ENCODE peak calls at places on chromosomes 2 and 18, in eight cellular contexts. D is pancreas, R is K562, L is endodermal cell, V is body of pancreas, B is transverse colon, E is AG04449, W is heart right ventricle. X is an unnamed sample.

GRCh38 chr2:240393831-240394410 is 41.5 kb upstream of the GPC1 start:
- DNase-seq in D (peak), R (no peak), L (peak), V (peak), B (no peak), E (no peak), W (no peak), X (no peak)

GRCh38 chr2:44203542-44203941 is 34.9 kb downstream of the PPM1B start:
- DNase-seq in D (no peak), R (no peak), L (no peak), V (no peak), B (no peak), E (no peak), W (no peak), X (no peak)

GRCh38 chr2:204282081-204282480 is 263.2 kb upstream of the PARD3B start:
- DNase-seq in D (no peak), R (no peak), L (peak), V (no peak), B (no peak), E (no peak), W (no peak), X (no peak)

GRCh38 chr2:26067186-26067974 is 33.5 kb downstream of the RAB10 start:
- DNase-seq in D (no peak), R (no peak), L (no peak), V (no peak), B (no peak), E (no peak), W (no peak), X (no peak)

GRCh38 chr2:105545731-105546622 is 147.1 kb upstream of the FHL2 start:
- DNase-seq in D (peak), R (peak), L (peak), V (peak), B (peak), E (no peak), W (peak), X (peak)

GRCh38 chr2:119190726-119191125 is 32.2 kb upstream of the C1QL2 start:
- DNase-seq in D (no peak), R (no peak), L (no peak), V (no peak), B (no peak), E (no peak), W (no peak), X (no peak)

GRCh38 chr18:52700757-52701156 is 360.8 kb downstream of the DCC start:
- DNase-seq in D (no peak), R (no peak), L (no peak), V (peak), B (no peak), E (no peak), W (no peak), X (no peak)

GRCh38 chr2:28321426-28321825 is 71.2 kb upstream of the FOSL2 start:
- DNase-seq in D (no peak), R (no peak), L (peak), V (no peak), B (no peak), E (peak), W (no peak), X (no peak)

GRCh38 chr2:218389333-218390150 is 7.5 kb downstream of the SLC11A1 start:
- DNase-seq in D (no peak), R (no peak), L (no peak), V (no peak), B (no peak), E (no peak), W (no peak), X (no peak)

GRCh38 chr2:3535794-3536681 is 16.7 kb upstream of the ADI1 start:
- DNase-seq in D (peak), R (peak), L (peak), V (peak), B (peak), E (peak), W (peak), X (no peak)

GRCh38 chr18:6355789-6356589 is 58.7 kb downstream of the L3MBTL4 start:
- DNase-seq in D (no peak), R (no peak), L (no peak), V (no peak), B (no peak), E (no peak), W (no peak), X (no peak)

GRCh38 chr18:48565105-48565504 is 26.3 kb downstream of the CTIF start:
- DNase-seq in D (no peak), R (no peak), L (no peak), V (no peak), B (no peak), E (no peak), W (no peak), X (no peak)

GRCh38 chr2:16553222-16553621 is 112.4 kb downstream of the CYRIA start:
- DNase-seq in D (no peak), R (peak), L (peak), V (peak), B (peak), E (no peak), W (no peak), X (peak)

GRCh38 chr2:120566331-120567035 is 169.2 kb upstream of the GLI2 start:
- DNase-seq in D (peak), R (no peak), L (no peak), V (peak), B (no peak), E (no peak), W (peak), X (no peak)

GRCh38 chr2:54572262-54572635 is 116.1 kb downstream of the SPTBN1 start:
- DNase-seq in D (no peak), R (peak), L (no peak), V (peak), B (no peak), E (no peak), W (no peak), X (no peak)

GRCh38 chr2:163132850-163133249 is 294.3 kb upstream of the KCNH7 start:
- DNase-seq in D (no peak), R (no peak), L (no peak), V (no peak), B (no peak), E (no peak), W (no peak), X (peak)

GRCh38 chr2:231707625-231708049 is 688 bp upstream of the PTMA start:
- DNase-seq in D (no peak), R (no peak), L (peak), V (no peak), B (no peak), E (no peak), W (no peak), X (peak)

GRCh38 chr2:62705859-62706720 is 577 bp downstream of the EHBP1 start:
- DNase-seq in D (no peak), R (peak), L (peak), V (peak), B (peak), E (no peak), W (peak), X (peak)

GRCh38 chr2:55425449-55425848 is 5.8 kb upstream of the CCDC88A start:
- DNase-seq in D (no peak), R (no peak), L (no peak), V (no peak), B (no peak), E (peak), W (no peak), X (peak)

GRCh38 chr2:159516241-159516758 is 100.0 kb downstream of the BAZ2B start:
- DNase-seq in D (no peak), R (peak), L (peak), V (peak), B (peak), E (no peak), W (no peak), X (peak)

GRCh38 chr2:70994445-70995226 is at the start of gene TEX261:
- DNase-seq in D (peak), R (peak), L (peak), V (peak), B (peak), E (peak), W (peak), X (peak)

GRCh38 chr18:13710460-13710859 is 15.9 kb downstream of the FAM210A start:
- DNase-seq in D (no peak), R (no peak), L (no peak), V (no peak), B (no peak), E (no peak), W (no peak), X (no peak)

GRCh38 chr2:185222311-185222710 is 516.3 kb upstream of the FSIP2 start:
- DNase-seq in D (no peak), R (no peak), L (no peak), V (no peak), B (no peak), E (no peak), W (no peak), X (no peak)

GRCh38 chr2:225120175-225120574 is 77.9 kb upstream of the DOCK10 start:
- DNase-seq in D (no peak), R (no peak), L (no peak), V (no peak), B (no peak), E (no peak), W (no peak), X (no peak)

GRCh38 chr2:31675485-31675901 is 94.8 kb upstream of the SRD5A2 start:
- DNase-seq in D (no peak), R (no peak), L (peak), V (peak), B (no peak), E (no peak), W (no peak), X (peak)
- TF ChIP-seq CTCF in D (no peak), R (peak), L (peak), V (no peak), B (no peak), E (no peak), W (no peak), X (no peak)

DNA sequence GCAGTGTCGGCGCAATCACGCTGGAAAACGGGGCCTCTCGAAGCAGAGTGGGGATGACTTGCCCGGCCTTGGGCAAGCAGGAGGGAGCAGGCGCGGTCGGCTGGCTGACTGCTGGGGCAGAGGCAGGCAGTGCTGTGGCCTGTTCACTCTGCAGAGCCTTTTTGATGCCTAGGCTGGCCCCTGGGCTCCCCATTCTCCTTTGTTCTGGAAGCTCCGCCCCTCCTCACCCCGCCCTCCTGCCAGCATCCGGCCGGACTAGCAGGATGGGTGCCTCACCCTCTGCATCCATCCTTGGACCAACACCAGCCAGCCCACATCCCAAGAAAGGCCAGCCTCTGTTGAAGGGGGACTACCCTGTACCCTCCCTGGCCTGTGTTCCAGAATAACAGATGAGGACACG is at the start of gene ASPRV1:
- DNase-seq in D (no peak), R (no peak), L (no peak), V (no peak), B (no peak), E (no peak), W (no peak), X (no peak)
- H3K4me3 ChIP-seq in D (no peak), R (no peak), L (no peak), V (no peak), B (no peak), E (no peak), W (no peak), X (no peak)

DNA sequence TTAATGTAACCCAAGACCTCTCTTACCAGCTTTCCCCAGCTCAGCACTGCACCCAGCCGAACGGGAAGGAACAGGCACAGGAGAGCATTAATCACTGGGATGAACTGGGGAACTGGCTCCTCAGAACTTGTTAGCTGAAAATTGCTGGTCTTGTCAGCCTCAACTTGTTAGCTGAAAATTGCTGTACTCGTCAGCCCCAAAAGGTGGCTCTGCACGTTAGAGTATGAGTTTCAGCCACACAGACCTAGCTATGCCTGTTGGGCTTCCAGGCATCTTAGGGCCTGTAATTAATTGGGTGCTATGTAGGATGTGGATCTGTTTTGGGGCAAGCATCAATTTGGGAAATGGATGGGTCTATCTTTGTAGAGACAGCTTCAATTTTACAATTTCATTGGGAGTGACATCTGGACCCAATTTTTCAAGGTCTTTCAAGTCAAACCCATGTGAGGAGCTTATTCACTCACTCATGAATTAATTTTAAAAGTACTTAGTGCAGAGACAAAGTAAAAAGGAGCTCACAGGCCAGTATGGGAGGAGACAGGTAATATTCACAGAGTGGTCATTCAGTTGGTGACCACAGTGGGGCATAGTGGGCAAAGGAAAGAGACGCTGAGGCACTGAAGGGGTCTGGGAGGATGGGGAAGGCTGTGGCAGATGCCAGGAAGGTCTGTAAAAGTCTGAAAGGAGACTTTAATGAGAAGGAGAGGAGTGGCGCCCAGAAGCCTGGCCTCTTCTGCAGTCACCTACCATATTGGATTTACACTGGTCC is 75.8 kb downstream of the CD8B2 start:
- DNase-seq in D (no peak), R (no peak), L (peak), V (no peak), B (no peak), E (no peak), W (no peak), X (peak)
- TF ChIP-seq CTCF in D (no peak), R (no peak), L (peak), V (no peak), B (no peak), E (no peak), W (no peak), X (no peak)

GRCh38 chr2:9018534-9018933 is 15.1 kb upstream of the MBOAT2 start:
- DNase-seq in D (no peak), R (no peak), L (no peak), V (no peak), B (no peak), E (no peak), W (no peak), X (no peak)

GRCh38 chr2:9021563-9022211 is 18.2 kb upstream of the MBOAT2 start:
- DNase-seq in D (no peak), R (no peak), L (no peak), V (no peak), B (no peak), E (no peak), W (no peak), X (no peak)

GRCh38 chr2:9013403-9013802 is 9.9 kb upstream of the MBOAT2 start:
- DNase-seq in D (no peak), R (no peak), L (no peak), V (no peak), B (no peak), E (no peak), W (no peak), X (no peak)

GRCh38 chr2:9020267-9020666 is 16.8 kb upstream of the MBOAT2 start:
- DNase-seq in D (no peak), R (no peak), L (no peak), V (no peak), B (no peak), E (no peak), W (no peak), X (no peak)

DNA sequence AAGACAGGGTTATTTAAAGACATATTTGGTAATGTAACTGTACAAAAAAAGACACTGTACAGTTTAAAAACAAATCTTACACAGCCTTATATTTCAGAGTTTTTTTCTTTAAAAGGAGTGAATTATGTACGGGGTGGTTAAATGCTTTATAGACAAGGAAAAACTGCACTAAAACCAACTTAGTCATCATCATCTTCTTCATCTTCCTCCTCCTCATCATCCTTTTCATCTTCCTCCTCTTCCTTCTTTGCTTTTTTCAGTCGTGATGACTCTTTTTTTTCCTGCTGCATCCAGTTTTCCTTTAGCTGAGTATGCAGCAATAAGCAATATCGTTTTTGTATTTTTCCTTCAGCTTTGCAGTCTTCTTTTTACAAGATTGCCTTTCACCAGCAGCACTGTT is 14.6 kb upstream of the MBOAT2 start:
- DNase-seq in D (no peak), R (no peak), L (no peak), V (no peak), B (no peak), E (no peak), W (no peak), X (no peak)
- H3K4me3 ChIP-seq in D (no peak), R (no peak), L (no peak), V (no peak), B (no peak), E (no peak), W (no peak), X (no peak)

GRCh38 chr18:12686100-12686499 is 16.4 kb downstream of the CEP76 start:
- DNase-seq in D (no peak), R (no peak), L (no peak), V (no peak), B (no peak), E (no peak), W (no peak), X (peak)
- TF ChIP-seq CTCF in D (no peak), R (peak), L (peak), V (no peak), B (no peak), E (no peak), W (no peak), X (peak)

DNA sequence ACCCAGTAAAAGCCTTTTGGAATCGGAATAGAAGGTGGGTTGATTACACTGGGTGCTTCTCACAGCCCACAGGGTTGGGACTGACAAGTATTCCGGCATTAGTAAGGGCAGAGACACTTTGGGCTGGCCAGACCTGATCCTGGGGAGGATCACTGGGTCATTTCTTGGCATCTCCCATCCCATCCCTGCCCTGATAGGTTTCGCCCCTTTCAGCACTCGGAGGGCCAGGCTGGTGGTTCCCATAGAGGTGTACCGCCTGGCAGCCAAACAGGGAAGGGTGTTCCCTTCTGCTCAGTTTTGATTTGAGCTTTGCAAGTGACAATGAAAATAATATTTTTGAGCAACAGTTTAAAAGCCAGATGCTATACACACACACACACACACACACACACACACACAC is 37.3 kb downstream of the CYP1B1 start:
- DNase-seq in D (no peak), R (no peak), L (no peak), V (no peak), B (no peak), E (no peak), W (no peak), X (no peak)
- H3K4me3 ChIP-seq in D (no peak), R (no peak), L (no peak), V (no peak), B (no peak), E (no peak), W (peak), X (no peak)

DNA sequence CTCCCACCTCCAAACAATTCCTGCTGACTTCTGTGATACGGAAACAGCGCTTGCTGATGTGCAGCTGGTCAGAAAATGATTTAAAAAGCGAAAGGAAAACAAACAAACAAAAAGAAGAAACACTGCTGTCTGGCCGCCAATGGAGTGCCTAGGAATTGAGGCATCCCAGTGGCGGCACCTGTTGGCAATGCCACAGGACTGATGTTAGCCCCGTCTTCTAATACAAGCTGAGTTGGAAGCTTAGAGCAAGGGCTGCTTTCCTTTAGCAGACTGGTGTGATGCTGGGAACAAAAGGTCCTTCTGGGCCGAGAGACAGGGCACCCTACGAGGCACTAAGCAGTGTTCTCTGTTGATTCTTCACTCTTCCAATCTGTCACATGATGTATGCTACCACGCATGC is 163.6 kb upstream of the REV1 start:
- DNase-seq in D (no peak), R (no peak), L (no peak), V (no peak), B (no peak), E (no peak), W (no peak), X (no peak)
- TF ChIP-seq CTCF in D (no peak), R (no peak), L (peak), V (no peak), B (no peak), E (no peak), W (no peak), X (no peak)

DNA sequence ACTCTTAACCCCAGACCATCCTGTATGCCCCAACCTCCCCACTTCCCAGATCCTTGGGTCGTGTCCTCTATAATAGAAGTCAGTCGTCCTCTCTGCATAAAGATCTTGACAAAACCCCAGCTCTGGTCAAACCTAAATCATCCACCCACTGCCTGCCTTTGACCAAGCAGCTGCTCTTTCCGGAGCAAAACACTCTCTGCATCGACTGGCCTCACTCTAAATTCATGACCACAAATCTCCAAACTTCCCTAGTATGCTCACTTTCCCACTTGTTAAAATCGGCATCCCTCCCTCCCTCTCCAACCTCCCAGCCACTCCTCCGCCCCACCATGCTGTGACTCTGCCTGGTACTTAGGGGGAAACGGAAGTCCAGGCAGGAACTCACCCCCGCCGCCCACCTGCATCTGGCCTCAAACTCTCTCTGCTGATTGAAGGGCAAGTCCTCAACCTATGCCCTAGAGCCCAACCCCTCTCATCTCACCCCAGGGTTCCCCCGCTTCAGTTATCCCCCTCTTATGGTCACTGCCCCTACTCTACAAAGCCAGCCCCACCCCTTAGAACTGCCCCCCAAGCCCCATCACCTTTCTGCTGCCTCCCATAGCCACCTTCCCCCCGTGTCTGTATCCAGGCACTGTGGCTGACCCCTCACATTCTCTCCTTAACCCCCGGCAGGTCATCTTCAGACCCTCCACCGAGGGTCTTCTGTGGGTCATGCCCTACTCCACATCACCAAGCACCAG is 3.8 kb upstream of the ADRA2B start:
- DNase-seq in D (no peak), R (no peak), L (no peak), V (no peak), B (no peak), E (no peak), W (no peak), X (no peak)
- H3K4me3 ChIP-seq in D (no peak), R (no peak), L (no peak), V (no peak), B (no peak), E (no peak), W (no peak), X (no peak)

X was measured in cardiac muscle cell.